ENCODE peak calls at places on chromosomes 5 and 9, in five cellular contexts. T is KBM-7; P is smooth muscle cell of the brain vasculature; V is activated CD4-positive, alpha-beta T cell treated with anti-CD3 and anti-CD28 coated beads, Interleukin-2, amount 10 ng/mL, durations not matched to agents 7 days and 5 days; S is HAP-1. H is an unnamed sample.

GRCh38 chr5:44565872-44566271 is 176.7 kb upstream of the FGF10 start:
- DNase-seq in S (no peak), P (no peak), V (no peak), T (no peak), H (no peak)

GRCh38 chr9:18748106-18748719 is 274.3 kb downstream of the ADAMTSL1 start:
- DNase-seq in P (no peak), V (no peak), T (no peak), S (no peak), H (no peak)

GRCh38 chr5:4758550-4758949 is 381.6 kb upstream of the ADAMTS16 start:
- DNase-seq in S (no peak), T (no peak), V (no peak), P (no peak), H (peak; percentile 83)

GRCh38 chr9:33143241-33143642 is 23.9 kb downstream of the B4GALT1 start:
- DNase-seq in S (no peak), T (no peak), V (no peak), P (no peak), H (no peak)

GRCh38 chr5:112710896-112711295 is 26.8 kb upstream of the APC start:
- DNase-seq in P (no peak), T (no peak), S (no peak), V (no peak), H (no peak)

GRCh38 chr5:43066231-43066798 is 26.2 kb upstream of the ANXA2R start:
- DNase-seq in P (peak; percentile 32), S (peak; percentile 68), V (peak; percentile 75), T (no peak), H (peak; percentile 94)

GRCh38 chr9:75121914-75122558 is 33.7 kb downstream of the OSTF1 start:
- DNase-seq in S (no peak), P (no peak), V (no peak), T (no peak), H (no peak)

GRCh38 chr9:134853893-134854292 is 26.7 kb upstream of the FCN2 start:
- DNase-seq in P (no peak), S (no peak), T (no peak), V (no peak), H (no peak)

GRCh38 chr9:6739218-6739617 is 18.6 kb upstream of the KDM4C start:
- DNase-seq in V (no peak), S (no peak), P (no peak), T (peak; percentile 10), H (no peak)

GRCh38 chr9:94980947-94981632 is 254.6 kb downstream of the AOPEP start:
- DNase-seq in P (no peak), T (no peak), V (no peak), S (peak; percentile 25), H (no peak)

GRCh38 chr9:89592963-89593775 is 11.6 kb upstream of the GADD45G start:
- DNase-seq in T (no peak), S (peak; percentile 73), P (no peak), V (peak; percentile 3), H (no peak)

GRCh38 chr5:447501-447900 is 4.5 kb downstream of the EXOC3 start:
- DNase-seq in S (no peak), P (no peak), T (no peak), V (no peak), H (no peak)

GRCh38 chr9:4939118-4939561 is 45.9 kb upstream of the JAK2 start:
- DNase-seq in S (no peak), V (peak; percentile 55), T (peak; percentile 92), P (no peak), H (no peak)

GRCh38 chr5:131194725-131195124 is 24.0 kb downstream of the LYRM7 start:
- DNase-seq in S (no peak), V (no peak), P (no peak), T (no peak), H (no peak)

GRCh38 chr9:95313010-95313498 is 4.5 kb downstream of the FANCC start:
- DNase-seq in P (no peak), T (no peak), S (no peak), V (peak; percentile 9), H (peak; percentile 58)

GRCh38 chr5:133969654-133970324 is 1.4 kb upstream of the C5orf15 start:
- DNase-seq in S (no peak), P (no peak), T (no peak), V (no peak), H (no peak)

GRCh38 chr5:149672701-149673455 is 57.2 kb upstream of the PPARGC1B start:
- DNase-seq in T (no peak), S (no peak), P (no peak), V (no peak), H (no peak)

GRCh38 chr5:147935032-147935431 is 28.7 kb upstream of the C5orf46 start:
- DNase-seq in P (peak; percentile 7), S (peak; percentile 24), V (no peak), T (peak; percentile 46), H (peak; percentile 38)

GRCh38 chr9:136946893-136947891 is 2.1 kb downstream of the C8G start:
- DNase-seq in T (no peak), S (no peak), P (no peak), V (no peak), H (no peak)

GRCh38 chr5:31990701-31991110 is 183.4 kb downstream of the GOLPH3 start:
- DNase-seq in S (no peak), T (no peak), P (no peak), V (no peak), H (no peak)

GRCh38 chr9:133681658-133682306 is 45.6 kb downstream of the DBH start:
- DNase-seq in P (no peak), T (no peak), S (no peak), V (no peak), H (no peak)

GRCh38 chr5:108728566-108729305 is 19.0 kb upstream of the FER start:
- DNase-seq in V (peak; percentile 55), T (no peak), S (no peak), P (no peak), H (no peak)

GRCh38 chr9:137817236-137818200 is 60.1 kb upstream of the CACNA1B start:
- DNase-seq in V (no peak), S (no peak), T (no peak), P (no peak), H (no peak)

GRCh38 chr9:15469406-15469805 is 41.4 kb downstream of the PSIP1 start:
- DNase-seq in P (no peak), T (no peak), S (no peak), V (no peak), H (peak; percentile 11)

GRCh38 chr9:109780453-109781033 is 545 bp downstream of the PALM2AKAP2 start:
- DNase-seq in T (no peak), S (no peak), V (no peak), P (no peak), H (no peak)

GRCh38 chr9:36207546-36208012 is 16.9 kb downstream of the CLTA start:
- DNase-seq in V (no peak), T (peak; percentile 40), S (no peak), P (no peak), H (no peak)

GRCh38 chr9:128653941-128654340 is 2.7 kb downstream of the DYNC2I2 start:
- DNase-seq in T (no peak), S (no peak), P (no peak), V (no peak), H (no peak)

GRCh38 chr5:43497311-43498104 is 13.8 kb upstream of the TMEM267 start:
- DNase-seq in P (no peak), V (no peak), S (no peak), T (no peak), H (no peak)

GRCh38 chr5:35012796-35013195 is 35.0 kb downstream of the AGXT2 start:
- DNase-seq in S (no peak), P (no peak), V (no peak), T (no peak), H (no peak)

GRCh38 chr5:177302354-177303110 is 987 bp downstream of the RAB24 start:
- DNase-seq in T (no peak), V (no peak), S (no peak), P (no peak), H (no peak)

GRCh38 chr9:132507670-132508469 is 74.5 kb upstream of the BARHL1 start:
- DNase-seq in T (peak; percentile 74), S (peak; percentile 87), V (peak; percentile 74), P (peak; percentile 32), H (peak; percentile 65)

GRCh38 chr5:929596-929995 is 36.9 kb downstream of the TRIP13 start:
- DNase-seq in V (no peak), P (no peak), T (no peak), S (no peak), H (no peak)